ENCODE peak calls at places on chromosomes 6 and 20, in six cellular contexts. T is GM12878, Q is transverse colon, M is PC-9, K is upper lobe of right lung, E is right atrium auricular region. R is an unnamed sample.

GRCh38 chr20:38600057-38600456 is 1.6 kb upstream of the ARHGAP40 start:
- DNase-seq in K (no peak), M (peak; percentile 22), Q (no peak), E (no peak), T (no peak), R (no peak)

GRCh38 chr6:1739680-1740079 is 130.0 kb downstream of the FOXC1 start:
- DNase-seq in K (no peak), E (no peak), Q (no peak), T (peak; percentile 92), M (no peak), R (no peak)

GRCh38 chr6:11324453-11325023 is 92.1 kb upstream of the NEDD9 start:
- DNase-seq in Q (no peak), K (no peak), E (no peak), T (peak; percentile 61), M (no peak), R (no peak)

GRCh38 chr6:27791182-27791939 is 120.8 kb downstream of the OR2B2 start:
- DNase-seq in M (peak; percentile 66), Q (peak; percentile 54), E (peak; percentile 82), K (no peak), T (no peak), R (no peak)

GRCh38 chr6:111872521-111873177 is 603 bp downstream of the FYN start:
- DNase-seq in E (no peak), T (no peak), Q (peak; percentile 34), M (peak; percentile 46), K (no peak), R (no peak)

GRCh38 chr20:32538526-32538918 is 46.6 kb downstream of the NOL4L start:
- DNase-seq in T (no peak), M (peak; percentile 74), E (no peak), K (no peak), Q (no peak), R (no peak)

GRCh38 chr20:62163986-62164762 is 18.7 kb upstream of the MTG2 start:
- DNase-seq in K (no peak), M (no peak), Q (no peak), E (no peak), T (no peak), R (no peak)

GRCh38 chr6:47075168-47075567 is 33.0 kb upstream of the ADGRF1 start:
- DNase-seq in E (no peak), K (no peak), M (no peak), Q (no peak), T (no peak), R (no peak)

GRCh38 chr6:37523412-37523811 is 23.7 kb upstream of the CCDC167 start:
- DNase-seq in E (no peak), T (no peak), Q (no peak), K (no peak), M (no peak), R (no peak)

GRCh38 chr6:38184041-38184779 is 364.7 kb downstream of the ZFAND3 start:
- DNase-seq in E (no peak), K (no peak), T (no peak), M (no peak), Q (no peak), R (no peak)

GRCh38 chr6:69957990-69958559 is 91.7 kb downstream of the COL19A1 start:
- DNase-seq in Q (no peak), M (no peak), E (no peak), T (no peak), K (no peak), R (no peak)

GRCh38 chr6:133170602-133171001 is 70.6 kb upstream of the EYA4 start:
- DNase-seq in E (no peak), K (no peak), Q (no peak), M (no peak), T (no peak), R (no peak)

GRCh38 chr6:129393659-129394058 is 316.3 kb downstream of the ARHGAP18 start:
- DNase-seq in Q (no peak), K (no peak), M (no peak), T (no peak), E (no peak), R (no peak)

GRCh38 chr20:63297796-63298572 is 5.0 kb downstream of the COL20A1 start:
- DNase-seq in M (no peak), Q (no peak), T (no peak), E (no peak), K (no peak), R (no peak)

GRCh38 chr6:119587537-119587936 is 238.0 kb upstream of the MAN1A1 start:
- DNase-seq in Q (no peak), M (peak; percentile 55), E (no peak), T (no peak), K (no peak), R (no peak)

GRCh38 chr6:21022343-21023107 is 488.3 kb downstream of the CDKAL1 start:
- DNase-seq in M (peak; percentile 77), K (no peak), E (no peak), Q (no peak), T (peak; percentile 90), R (no peak)

GRCh38 chr6:168867247-168868102 is 386.2 kb downstream of the THBS2 start:
- DNase-seq in K (no peak), T (no peak), E (no peak), M (no peak), Q (no peak), R (no peak)

GRCh38 chr20:40942775-40943174 is 85.8 kb upstream of the TOP1 start:
- DNase-seq in K (no peak), M (peak; percentile 42), E (no peak), Q (no peak), T (no peak), R (no peak)

GRCh38 chr20:50788045-50788867 is 6.6 kb upstream of the BCAS4 start:
- DNase-seq in K (no peak), Q (no peak), E (no peak), T (no peak), M (peak; percentile 75), R (no peak)

GRCh38 chr6:113650610-113650979 is 206.6 kb upstream of the MARCKS start:
- DNase-seq in Q (no peak), M (no peak), K (no peak), E (no peak), T (no peak), R (no peak)

GRCh38 chr6:13009465-13009864 is 292.9 kb downstream of the PHACTR1 start:
- DNase-seq in K (no peak), M (no peak), E (no peak), T (no peak), Q (no peak), R (no peak)

GRCh38 chr20:46835418-46835817 is 59.2 kb upstream of the EYA2 start:
- DNase-seq in T (no peak), K (no peak), E (no peak), Q (no peak), M (no peak), R (no peak)

GRCh38 chr20:9903048-9903651 is 64.3 kb upstream of the PAK5 start:
- DNase-seq in Q (no peak), E (no peak), K (no peak), T (no peak), M (no peak), R (no peak)

GRCh38 chr6:75855047-75855446 is 106.0 kb downstream of the MYO6 start:
- DNase-seq in K (no peak), T (no peak), Q (peak; percentile 46), E (no peak), M (peak; percentile 48), R (no peak)

GRCh38 chr6:30990422-30991086 is 7.0 kb downstream of the MUC21 start:
- DNase-seq in K (no peak), E (no peak), Q (no peak), M (no peak), T (no peak), R (no peak)

DNA sequence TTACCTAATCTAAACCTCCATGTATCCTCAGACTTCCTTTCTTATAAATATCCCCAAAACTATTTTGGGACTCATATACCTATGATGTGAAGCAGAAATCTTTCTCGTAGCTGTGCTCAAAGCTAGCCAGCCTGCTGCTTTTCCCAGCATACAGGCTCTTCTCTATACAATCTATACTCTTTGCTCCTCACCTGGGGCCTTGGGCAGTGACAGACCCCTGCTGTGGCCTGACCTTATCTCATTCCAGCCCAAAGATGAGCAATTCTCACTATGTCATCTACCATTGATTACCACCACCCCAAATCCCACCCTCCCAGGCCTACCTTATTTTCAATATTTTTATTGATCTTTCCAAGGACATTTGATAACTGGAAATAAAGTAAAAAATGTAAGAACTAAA is 83.2 kb upstream of the FBXL4 start:
- DNase-seq in T (no peak), K (no peak), M (no peak), E (no peak), Q (no peak), R (no peak)
- H3K27ac ChIP-seq in T (no peak overlapping the region), K (no peak overlapping the region), M (no peak overlapping the region), E (no peak overlapping the region), Q (no peak overlapping the region), R (no peak overlapping the region)

GRCh38 chr20:1397710-1398109 is 4.9 kb upstream of the FKBP1A start:
- DNase-seq in Q (no peak), E (no peak), T (no peak), M (no peak), K (no peak), R (no peak)

GRCh38 chr20:1392693-1393506 is at the start of gene FKBP1A:
- DNase-seq in T (peak; percentile 67), E (peak; percentile 90), Q (peak; percentile 93), K (peak; percentile 96), M (peak; percentile 83), R (no peak)

GRCh38 chr20:1396264-1396663 is 3.4 kb upstream of the FKBP1A start:
- DNase-seq in E (no peak), M (no peak), Q (no peak), T (no peak), K (no peak), R (no peak)

GRCh38 chr20:1393507-1393882 is 641 bp upstream of the FKBP1A start:
- DNase-seq in K (no peak), T (no peak), Q (no peak), E (no peak), M (no peak), R (no peak)

GRCh38 chr20:1396702-1397101 is 3.8 kb upstream of the FKBP1A start:
- DNase-seq in K (no peak), T (no peak), E (no peak), M (no peak), Q (no peak), R (no peak)
- H3K4me3 ChIP-seq in K (no peak overlapping the region), T (no peak overlapping the region), E (no peak overlapping the region), M (no peak overlapping the region), Q (no peak overlapping the region), R (no peak overlapping the region)

GRCh38 chr6:137126875-137127485 is 46.5 kb downstream of the IL22RA2 start:
- DNase-seq in T (no peak), Q (no peak), K (no peak), M (no peak), E (no peak), R (no peak)
- H3K27ac ChIP-seq in T (no peak overlapping the region), Q (no peak overlapping the region), K (no peak overlapping the region), M (no peak overlapping the region), E (no peak overlapping the region), R (no peak overlapping the region)

DNA sequence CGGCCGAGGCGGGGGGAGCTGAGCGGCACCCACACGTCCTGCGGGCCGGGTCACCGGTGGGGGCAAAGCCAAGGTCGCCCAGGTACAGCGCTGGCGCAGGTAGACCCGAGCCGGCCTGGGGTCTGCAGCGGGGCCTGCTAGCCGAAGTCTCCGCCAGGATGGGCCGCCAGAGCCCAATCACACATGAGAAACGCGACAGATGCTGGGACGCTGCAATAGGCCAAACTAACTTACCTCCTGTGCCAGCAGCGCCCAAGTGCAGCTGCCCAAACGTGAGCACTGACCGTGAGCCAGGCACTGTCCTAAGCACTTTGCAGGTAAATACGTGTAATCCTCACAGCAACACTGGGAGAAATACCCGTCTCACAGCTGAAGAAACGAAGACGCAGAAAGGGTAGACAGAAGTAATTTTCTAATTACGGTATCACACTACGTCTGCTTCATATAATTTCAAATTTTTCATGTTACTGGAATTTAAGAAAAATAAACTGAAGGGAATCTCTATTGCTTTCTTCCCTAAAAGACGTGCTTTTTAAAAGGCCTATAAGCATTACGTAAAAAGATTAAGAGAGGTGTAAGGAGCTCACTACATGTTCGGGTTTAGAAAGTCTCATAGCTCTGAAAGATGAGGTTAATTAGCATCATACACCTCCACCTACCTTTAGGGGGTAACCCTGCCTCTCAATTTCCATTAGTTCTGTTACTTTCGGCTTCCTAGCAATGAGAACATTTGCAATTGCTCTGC is 614 bp upstream of the PLAGL1 start:
- DNase-seq in E (no peak), K (peak; percentile 68), Q (peak; percentile 14), T (no peak), M (no peak), R (no peak)
- H3K4me3 ChIP-seq in E (peak overlapping the region; percentile 56), K (peak overlapping the region; percentile 60), Q (peak overlapping the region; percentile 69), T (peak overlapping the region; percentile 57), M (peak overlapping the region; percentile 61), R (peak overlapping the region; percentile 49)